ENCODE peak calls at places on chromosomes 1 and 21, in five cellular contexts. B is Caco-2, T is WTC11, I is psoas muscle, J is glutamatergic neuron. O is an unnamed sample.

GRCh38 chr1:15724949-15725880 is 10.8 kb upstream of the SLC25A34 start:
- DNase-seq in B (peak), T (no peak), I (peak), J (no peak), O (no peak)

GRCh38 chr1:53575948-53576305 is 116.7 kb downstream of the DMRTB1 start:
- DNase-seq in B (peak), T (peak), I (no peak), J (peak), O (no peak)

GRCh38 chr1:119795471-119795870 is 15.8 kb downstream of the REG4 start:
- DNase-seq in B (no peak), T (no peak), I (no peak), J (no peak), O (no peak)

GRCh38 chr1:66231162-66232077 is 302.5 kb upstream of the SGIP1 start:
- DNase-seq in B (no peak), T (no peak), I (no peak), J (no peak), O (no peak)

GRCh38 chr1:942864-943533 is 16.1 kb downstream of the NOC2L start:
- DNase-seq in B (no peak), T (no peak), I (no peak), J (no peak), O (no peak)

GRCh38 chr1:65075123-65075976 is 72.7 kb upstream of the AK4 start:
- DNase-seq in B (peak), T (peak), I (no peak), J (peak), O (peak)

GRCh38 chr1:226407497-226408284 is at the start of gene PARP1:
- DNase-seq in B (peak), T (peak), I (peak), J (peak), O (peak)

GRCh38 chr1:77632216-77632615 is 50.2 kb downstream of the ZZZ3 start:
- DNase-seq in B (no peak), T (no peak), I (no peak), J (no peak), O (no peak)

GRCh38 chr1:151936653-151937052 is 27.3 kb upstream of the THEM4 start:
- DNase-seq in B (peak), T (no peak), I (no peak), J (peak), O (peak)

GRCh38 chr1:226482196-226482595 is 66.4 kb upstream of the STUM start:
- DNase-seq in B (no peak), T (no peak), I (no peak), J (peak), O (no peak)

GRCh38 chr1:85611856-85612255 is 31.3 kb downstream of the CCN1 start:
- DNase-seq in B (peak), T (no peak), I (peak), J (no peak), O (no peak)

GRCh38 chr1:177255411-177255810 is 84.7 kb downstream of the BRINP2 start:
- DNase-seq in B (no peak), T (no peak), I (no peak), J (no peak), O (no peak)

GRCh38 chr1:115717541-115717940 is 51.0 kb downstream of the CASQ2 start:
- DNase-seq in B (no peak), T (peak), I (peak), J (peak), O (peak)

GRCh38 chr1:178137238-178137637 is 43.3 kb downstream of the RASAL2 start:
- DNase-seq in B (no peak), T (no peak), I (no peak), J (no peak), O (no peak)

GRCh38 chr1:94801919-94802546 is 18.1 kb upstream of the SLC44A3 start:
- DNase-seq in B (no peak), T (peak), I (peak), J (peak), O (peak)

GRCh38 chr1:228321478-228321877 is 85.2 kb downstream of the TRIM11 start:
- DNase-seq in B (no peak), T (no peak), I (no peak), J (no peak), O (no peak)

GRCh38 chr1:67683306-67683705 is 1.7 kb upstream of the GADD45A start:
- DNase-seq in B (no peak), T (no peak), I (no peak), J (no peak), O (no peak)

GRCh38 chr1:47210666-47211065 is 20.8 kb upstream of the PDZK1IP1 start:
- DNase-seq in B (no peak), T (no peak), I (no peak), J (no peak), O (no peak)

GRCh38 chr21:37412603-37413360 is 46.2 kb downstream of the DYRK1A start:
- DNase-seq in B (no peak), T (no peak), I (no peak), J (no peak), O (no peak)

GRCh38 chr1:207658904-207659485 is 14.1 kb downstream of the CR1L start:
- DNase-seq in B (no peak), T (no peak), I (no peak), J (no peak), O (no peak)

GRCh38 chr21:37130971-37131370 is 57.9 kb downstream of the TTC3 start:
- DNase-seq in B (no peak), T (no peak), I (no peak), J (no peak), O (no peak)

GRCh38 chr1:221845650-221846371 is 103.9 kb upstream of the DUSP10 start:
- DNase-seq in B (peak), T (no peak), I (no peak), J (no peak), O (no peak)

GRCh38 chr1:9061252-9061948 is 8.0 kb downstream of the SLC2A5 start:
- DNase-seq in B (no peak), T (no peak), I (peak), J (no peak), O (no peak)

GRCh38 chr21:26280715-26281310 is 110.2 kb upstream of the APP start:
- DNase-seq in B (no peak), T (no peak), I (no peak), J (peak), O (peak)
- TF ChIP-seq CTCF in B (no peak), T (no peak), I (no peak), J (no peak), O (no peak)

GRCh38 chr1:91404151-91405012 is at the start of gene HFM1:
- DNase-seq in B (peak), T (peak), I (peak), J (peak), O (peak)

GRCh38 chr1:91398291-91398690 is 6.3 kb downstream of the HFM1 start:
- DNase-seq in B (no peak), T (no peak), I (no peak), J (no peak), O (no peak)

GRCh38 chr1:91397605-91398004 is 7.0 kb downstream of the HFM1 start:
- DNase-seq in B (no peak), T (no peak), I (no peak), J (no peak), O (no peak)

GRCh38 chr1:91400133-91400725 is 4.4 kb downstream of the HFM1 start:
- DNase-seq in B (no peak), T (peak), I (no peak), J (no peak), O (no peak)

GRCh38 chr1:91402023-91402422 is 2.6 kb downstream of the HFM1 start:
- DNase-seq in B (no peak), T (no peak), I (no peak), J (no peak), O (no peak)
- TF ChIP-seq CTCF in B (peak), T (no peak), I (peak), J (peak), O (peak)

GRCh38 chr1:30232288-30232899 is 491.0 kb downstream of the MATN1 start:
- DNase-seq in B (no peak), T (peak), I (no peak), J (no peak), O (no peak)
- TF ChIP-seq CTCF in B (peak), T (peak), I (peak), J (peak), O (peak)

DNA sequence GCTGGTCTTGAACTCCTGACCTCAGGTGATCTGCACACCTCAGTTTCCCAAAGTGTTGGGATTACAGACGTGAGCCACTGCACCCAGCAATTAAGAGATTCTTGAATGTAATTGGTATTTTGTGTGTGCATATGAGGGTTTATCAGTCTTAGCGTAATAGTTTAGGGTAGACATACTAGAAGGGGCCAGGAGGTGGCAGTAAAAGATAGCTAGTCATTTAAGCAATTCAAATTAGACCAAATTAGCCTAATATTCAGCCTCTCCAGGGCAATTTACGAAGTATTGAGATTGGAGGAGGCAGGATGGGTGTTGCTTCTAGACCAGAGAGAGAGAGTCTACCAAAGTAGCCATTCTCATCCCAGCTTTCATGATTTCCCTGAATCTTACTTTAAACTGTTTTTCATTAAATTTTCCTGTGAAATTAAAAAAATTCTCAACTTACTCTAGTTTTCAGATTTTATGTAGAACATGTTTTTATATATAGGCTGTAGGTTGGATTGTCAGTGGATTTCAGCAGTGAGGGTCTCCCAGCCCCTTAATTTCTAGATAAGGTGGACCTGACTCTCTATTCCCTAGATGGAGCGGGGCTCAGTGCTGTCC is 119.7 kb downstream of the HHAT start:
- DNase-seq in B (no peak), T (no peak), I (no peak), J (no peak), O (peak)
- TF ChIP-seq CTCF in B (peak), T (peak), I (peak), J (peak), O (peak)

DNA sequence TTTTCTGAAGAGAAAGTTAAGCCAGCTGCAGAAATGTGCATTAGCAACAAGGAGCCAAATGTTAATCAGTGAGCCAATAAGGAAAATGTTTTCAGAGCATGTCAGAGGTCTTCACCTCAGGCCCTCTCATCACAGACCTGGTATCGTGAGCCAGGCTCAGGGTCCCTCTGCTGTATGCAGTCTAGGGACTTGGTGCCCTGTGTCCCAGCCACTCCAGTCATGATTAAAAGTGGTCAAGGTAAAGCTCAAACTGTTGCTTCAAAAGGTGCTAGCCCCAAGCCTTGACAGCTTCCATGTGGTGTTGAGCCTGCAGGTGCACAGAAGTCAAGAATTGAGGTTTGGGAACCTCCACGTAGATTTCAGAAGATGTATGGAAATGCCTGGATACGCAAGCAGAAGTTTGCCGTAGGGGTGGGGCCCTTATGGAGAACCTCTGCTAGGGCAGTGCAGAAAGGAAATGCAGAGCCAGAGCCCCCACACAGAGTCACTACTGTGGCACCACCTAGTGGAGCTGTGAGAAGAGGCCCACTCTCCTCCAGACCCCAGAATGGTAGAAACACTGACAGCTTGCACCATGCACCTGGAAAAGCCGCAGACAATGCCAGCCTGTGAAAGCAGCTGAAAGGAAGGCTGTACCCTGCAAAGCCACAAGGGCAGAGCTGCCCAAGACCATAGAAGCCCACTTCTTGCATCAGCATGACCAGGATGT is 1128.7 kb downstream of the AMY1C start:
- DNase-seq in B (no peak), T (peak), I (no peak), J (peak), O (peak)
- TF ChIP-seq CTCF in B (no peak), T (no peak), I (no peak), J (no peak), O (no peak)

GRCh38 chr1:235601087-235601486 is 48.5 kb downstream of the GNG4 start:
- DNase-seq in B (no peak), T (peak), I (no peak), J (peak), O (no peak)
- TF ChIP-seq CTCF in B (peak), T (peak), I (no peak), J (peak), O (peak)

GRCh38 chr1:72845342-72845741 is 563.0 kb upstream of the NEGR1 start:
- DNase-seq in B (peak), T (peak), I (no peak), J (peak), O (no peak)
- TF ChIP-seq CTCF in B (peak), T (peak), I (no peak), J (no peak), O (no peak)

DNA sequence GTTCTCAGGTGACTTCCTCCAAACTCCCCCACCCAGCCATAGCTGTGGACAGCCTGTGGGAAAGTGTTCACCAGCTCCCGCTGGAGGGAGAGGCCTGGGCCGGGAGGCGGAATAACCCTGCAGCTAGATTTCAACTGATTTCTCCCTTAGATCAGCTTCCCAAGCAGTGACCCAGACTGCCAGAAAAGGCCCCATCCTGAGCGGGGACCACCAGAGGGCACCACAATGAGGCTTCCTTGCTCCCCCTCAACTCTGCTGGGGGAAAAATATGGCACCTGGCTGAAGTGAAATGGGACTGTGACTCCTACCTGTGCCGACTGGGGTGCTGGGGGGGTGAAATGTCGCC is 50.8 kb downstream of the RHBG start:
- DNase-seq in B (peak), T (peak), I (no peak), J (peak), O (peak)
- TF ChIP-seq CTCF in B (peak), T (no peak), I (no peak), J (no peak), O (peak)

GRCh38 chr1:31938184-31938975 is at the start of gene PTP4A2:
- DNase-seq in B (peak), T (peak), I (peak), J (peak), O (peak)
- TF ChIP-seq CTCF in B (no peak), T (no peak), I (peak), J (peak), O (no peak)

O was measured in nephron progenitor cell.